ENCODE peak calls at places on chromosome 19, in ten cellular contexts. S, V, M, G, L, W, E, O, J and N are unnamed samples. For H3K4me1, the result is how much of the 10 kb centered on the place peaks cover.

GRCh38 chr19:13122275-13122878 is 4.3 kb downstream of the NACC1 start:
- DNase-seq in V (no peak), S (no peak), G (no peak), L (no peak), W (no peak), M (no peak), E (no peak), J (no peak), O (no peak), N (no peak)

GRCh38 chr19:51529301-51529700 is 2.2 kb downstream of the SIGLEC6 start:
- DNase-seq in J (no peak), L (no peak), S (no peak), V (no peak), E (no peak), M (no peak), W (no peak), O (no peak), G (no peak), N (no peak)

GRCh38 chr19:11375143-11375948 is 880 bp downstream of the SWSAP1 start:
- DNase-seq in E (peak), O (peak), L (no peak), S (peak), W (peak), G (peak), M (peak), V (peak), J (peak), N (peak)

GRCh38 chr19:55210120-55210493 is 806 bp upstream of the PTPRH start:
- DNase-seq in J (peak), L (peak), M (no peak), V (no peak), G (no peak), W (no peak), E (no peak), O (no peak), S (no peak), N (no peak)

GRCh38 chr19:17807731-17808316 is 12.9 kb downstream of the B3GNT3 start:
- DNase-seq in L (no peak), V (no peak), J (no peak), O (no peak), S (no peak), E (no peak), M (no peak), G (no peak), W (no peak), N (no peak)

GRCh38 chr19:3725121-3725520 is 16.9 kb downstream of the TJP3 start:
- DNase-seq in W (no peak), G (no peak), E (no peak), S (no peak), M (no peak), V (no peak), L (no peak), O (no peak), J (no peak), N (no peak)

GRCh38 chr19:5718032-5718578 is 1.8 kb downstream of the LONP1 start:
- DNase-seq in O (no peak), G (no peak), J (no peak), M (no peak), W (no peak), V (no peak), L (peak), E (no peak), S (no peak), N (no peak)

GRCh38 chr19:33370783-33371182 is 2.7 kb upstream of the CEBPG start:
- DNase-seq in W (no peak), M (no peak), S (no peak), G (no peak), O (no peak), V (no peak), J (no peak), L (no peak), E (no peak), N (no peak)

GRCh38 chr19:8505680-8506401 is 3.4 kb upstream of the PRAM1 start:
- DNase-seq in O (peak), L (peak), J (peak), V (peak), E (peak), W (peak), S (peak), M (peak), G (peak), N (peak)

GRCh38 chr19:19668230-19669012 is at the start of gene ZNF101:
- DNase-seq in V (peak), M (peak), G (peak), S (peak), L (peak), J (peak), E (peak), W (peak), O (peak), N (peak)

GRCh38 chr19:3555653-3556422 is 1.5 kb downstream of the MFSD12 start:
- DNase-seq in G (no peak), J (no peak), O (no peak), E (no peak), S (no peak), L (no peak), W (peak), V (no peak), M (no peak), N (peak)

GRCh38 chr19:13103585-13103923 is 896 bp upstream of the LYL1 start:
- DNase-seq in O (no peak), G (no peak), L (no peak), J (no peak), M (no peak), V (no peak), W (no peak), S (no peak), E (no peak), N (no peak)

GRCh38 chr19:34996978-34997640 is 3.0 kb upstream of the GRAMD1A start:
- DNase-seq in V (no peak), S (peak), M (no peak), L (no peak), G (no peak), J (no peak), E (no peak), O (no peak), W (peak), N (no peak)

GRCh38 chr19:45099465-45100201 is 6.7 kb downstream of the PPP1R37 start:
- DNase-seq in J (no peak), L (no peak), M (no peak), S (peak), O (peak), W (no peak), V (no peak), E (no peak), G (peak), N (no peak)

GRCh38 chr19:37551123-37551993 is 43.2 kb downstream of the ZNF571 start:
- DNase-seq in E (no peak), G (peak), M (peak), V (no peak), L (peak), J (no peak), O (peak), W (peak), S (no peak), N (peak)

GRCh38 chr19:32809754-32810153 is 59.8 kb downstream of the SLC7A9 start:
- DNase-seq in W (no peak), O (no peak), J (no peak), E (no peak), L (no peak), S (no peak), V (no peak), M (no peak), G (no peak), N (no peak)

GRCh38 chr19:11227201-11227886 is 12.1 kb upstream of the ANGPTL8 start:
- DNase-seq in E (no peak), J (peak), W (no peak), V (no peak), O (no peak), S (no peak), L (no peak), M (no peak), G (peak), N (no peak)

GRCh38 chr19:17327654-17328516 is 6.8 kb downstream of the ANO8 start:
- DNase-seq in G (peak), O (peak), J (no peak), V (peak), M (no peak), S (no peak), E (no peak), W (no peak), L (no peak), N (peak)

GRCh38 chr19:38735257-38735686 is 9.0 kb downstream of the CAPN12 start:
- DNase-seq in J (peak), L (no peak), M (no peak), O (peak), E (peak), S (peak), G (peak), W (peak), V (peak), N (peak)

GRCh38 chr19:55353803-55354697 is 469 bp downstream of the COX6B2 start:
- DNase-seq in J (peak), S (no peak), E (no peak), G (peak), W (peak), V (peak), M (peak), L (peak), O (peak), N (peak)

GRCh38 chr19:14400913-14401312 is 18.2 kb downstream of the DDX39A start:
- DNase-seq in G (no peak), L (peak), S (no peak), E (no peak), V (no peak), O (no peak), W (no peak), M (no peak), J (no peak), N (no peak)

GRCh38 chr19:4284176-4284958 is 5.3 kb downstream of the SHD start:
- DNase-seq in E (peak), L (no peak), O (peak), G (peak), J (peak), W (no peak), V (peak), M (no peak), S (no peak), N (peak)

GRCh38 chr19:19342086-19343015 is 21.7 kb downstream of the MAU2 start:
- DNase-seq in M (peak), W (peak), O (peak), V (peak), S (peak), E (peak), G (peak), J (peak), L (peak), N (no peak)

GRCh38 chr19:40633207-40633606 is 32.0 kb downstream of the LTBP4 start:
- DNase-seq in E (no peak), S (no peak), M (no peak), O (no peak), G (no peak), J (peak), L (peak), V (no peak), W (no peak), N (no peak)

GRCh38 chr19:47745010-47745901 is at the start of gene NOP53:
- DNase-seq in S (peak), V (peak), L (peak), W (peak), J (peak), M (peak), G (peak), E (peak), O (peak), N (peak)

GRCh38 chr19:5908773-5909442 is 4.2 kb downstream of the VMAC start:
- DNase-seq in E (no peak), M (no peak), W (no peak), J (no peak), L (no peak), G (no peak), V (no peak), O (no peak), S (no peak), N (no peak)

GRCh38 chr19:23440207-23440606 is 44.9 kb upstream of the ZNF91 start:
- DNase-seq in S (no peak), O (no peak), M (no peak), E (no peak), V (no peak), W (no peak), L (no peak), G (peak), J (no peak), N (no peak)

GRCh38 chr19:23437901-23438300 is 42.6 kb upstream of the ZNF91 start:
- DNase-seq in O (no peak), V (no peak), G (no peak), W (no peak), S (no peak), L (no peak), J (no peak), M (no peak), E (no peak), N (no peak)

GRCh38 chr19:23439623-23440022 is 44.4 kb upstream of the ZNF91 start:
- DNase-seq in L (no peak), M (no peak), V (no peak), S (no peak), O (no peak), G (peak), J (no peak), W (no peak), E (no peak), N (no peak)

GRCh38 chr19:23436944-23437343 is 41.7 kb upstream of the ZNF91 start:
- DNase-seq in G (peak), L (no peak), E (no peak), W (no peak), S (no peak), O (no peak), J (peak), M (no peak), V (no peak), N (no peak)

DNA sequence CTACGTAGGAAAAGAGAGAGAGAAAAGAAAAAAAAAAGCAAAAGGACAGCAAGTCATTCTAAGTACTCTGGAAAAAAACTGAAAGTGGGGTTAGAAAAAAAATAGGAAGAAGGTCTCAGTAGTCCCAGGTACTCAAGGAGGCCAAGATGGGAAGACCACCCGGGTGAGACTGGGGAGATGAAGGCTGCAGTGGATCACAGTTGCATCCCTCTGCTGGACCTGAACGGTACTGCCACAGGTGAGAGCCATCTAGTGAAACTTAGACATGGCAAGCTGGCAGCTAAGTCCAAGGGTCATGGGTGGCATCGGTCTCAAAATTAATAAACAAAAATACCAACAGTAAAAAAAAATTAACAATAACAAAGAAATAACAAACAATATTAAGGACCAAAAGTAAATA is 41.0 kb upstream of the ZNF91 start:
- DNase-seq in L (no peak), W (no peak), M (no peak), O (no peak), G (peak), S (no peak), J (peak), E (no peak), V (no peak), N (no peak)
- H3K4me1 ChIP-seq in L (under half), W (under half), M (under half), O (under half), G (under half), S (under half), J (under half), E (under half), V (under half), N (under half)

DNA sequence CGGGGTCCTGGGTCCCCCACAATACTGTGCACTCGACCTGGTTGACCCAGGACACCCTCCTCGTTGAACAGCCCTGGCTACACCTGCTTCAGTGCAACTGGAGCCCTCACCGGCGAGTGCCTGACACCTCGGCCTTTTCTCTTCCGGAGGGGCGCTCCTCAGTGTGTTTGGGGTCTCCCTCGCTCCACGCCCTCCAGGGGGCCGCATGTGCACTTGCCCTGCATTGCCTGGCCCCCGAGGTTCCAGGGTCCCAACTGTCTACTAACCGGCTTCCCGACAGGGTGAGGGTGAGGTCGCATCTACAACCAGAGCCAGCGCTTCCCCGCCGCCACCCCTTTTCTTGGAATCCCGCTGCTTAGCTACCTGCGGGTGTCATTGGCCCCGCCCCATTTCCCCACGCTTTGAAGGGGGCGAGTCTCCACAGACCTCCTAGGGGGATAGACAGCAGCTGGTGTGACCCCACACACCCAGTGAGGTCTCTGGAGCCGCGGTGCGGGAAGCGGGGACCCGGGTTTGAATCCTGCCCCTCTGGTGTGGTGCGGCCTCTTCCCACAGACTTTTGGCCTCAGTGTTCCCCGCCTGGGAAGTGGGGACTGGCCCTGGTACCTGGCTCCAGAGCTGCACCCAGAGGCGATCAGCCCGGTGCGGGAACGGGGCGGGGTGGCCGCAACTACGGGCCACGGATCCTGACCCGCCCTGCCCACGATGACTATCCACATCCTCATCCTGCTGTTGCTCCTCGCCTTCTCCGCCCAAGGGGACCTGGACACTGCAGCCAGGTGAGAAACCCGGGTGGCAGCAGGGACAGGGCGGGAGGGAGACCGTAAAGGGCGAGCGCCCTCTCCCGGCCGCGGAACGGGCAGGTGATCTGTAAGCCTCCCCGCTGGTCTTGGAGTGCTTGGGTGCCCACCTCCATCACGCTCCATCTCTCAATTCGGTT is at the start of gene ADM5:
- DNase-seq in S (peak), V (peak), O (peak), E (no peak), J (peak), W (peak), G (peak), L (no peak), M (peak), N (no peak)
- TF ChIP-seq CTCF in S (peak), V (peak), O (peak), E (peak), J (peak), W (peak), G (peak), L (peak), M (peak), N (no peak)

DNA sequence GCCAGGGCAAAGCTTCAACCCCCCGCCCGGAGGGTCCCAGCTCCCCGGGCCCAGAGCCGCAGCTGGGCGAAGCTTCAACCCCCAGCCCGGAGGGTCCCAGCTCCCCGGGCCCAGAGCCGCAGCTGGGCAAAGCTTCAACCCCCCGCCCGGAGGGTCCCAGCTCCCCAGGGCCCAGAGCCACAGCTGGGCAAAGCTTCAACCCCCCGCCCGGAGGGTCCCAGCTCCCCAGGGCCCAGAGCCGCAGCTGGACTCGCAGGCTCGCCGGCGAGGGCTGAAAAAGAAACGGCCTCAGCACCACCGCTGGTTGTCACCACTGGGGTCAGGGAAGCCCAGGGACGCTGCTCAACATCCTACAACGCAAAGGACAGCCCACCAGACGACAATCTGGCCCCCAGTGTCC is 5.2 kb downstream of the REXO1 start:
- DNase-seq in G (no peak), V (no peak), S (no peak), M (no peak), O (no peak), E (no peak), J (no peak), L (no peak), W (peak), N (no peak)
- H3K4me1 ChIP-seq in G (under half), V (under half), S (half or more), M (half or more), O (half or more), E (under half), J (under half), L (under half), W (under half), N (half or more)

DNA sequence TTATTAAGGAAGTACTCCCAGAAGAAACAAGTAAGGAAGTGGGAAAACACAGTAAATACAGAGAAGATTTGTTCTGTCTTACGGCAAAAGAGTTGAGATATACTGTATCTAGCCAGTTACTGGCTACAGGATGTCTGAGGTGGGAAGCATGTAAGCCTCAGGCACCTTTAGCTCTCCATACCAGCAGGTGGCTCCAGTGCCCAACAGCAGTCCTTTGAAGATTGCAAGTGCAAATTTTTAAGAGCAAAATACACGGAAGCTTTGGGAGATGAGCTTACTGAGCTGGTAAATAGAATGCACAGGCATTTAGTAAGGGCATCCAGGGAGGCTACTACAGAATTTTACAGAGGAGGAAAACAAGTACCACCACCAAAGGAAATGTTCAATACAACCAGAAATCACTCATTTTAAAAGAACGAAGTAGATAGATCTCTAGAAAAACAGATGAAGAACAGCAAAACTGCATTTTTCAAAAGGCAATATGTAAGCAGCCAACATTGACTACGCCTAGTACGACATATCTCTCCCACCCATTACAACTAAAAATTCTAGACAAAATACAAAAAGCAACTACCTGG is 57.9 kb upstream of the VSTM2B start:
- DNase-seq in M (no peak), V (peak), J (peak), E (no peak), W (no peak), O (no peak), G (peak), S (no peak), L (no peak), N (no peak)
- TF ChIP-seq CTCF in M (no peak), V (peak), J (peak), E (peak), W (no peak), O (no peak), G (peak), S (no peak), L (no peak), N (no peak)

DNA sequence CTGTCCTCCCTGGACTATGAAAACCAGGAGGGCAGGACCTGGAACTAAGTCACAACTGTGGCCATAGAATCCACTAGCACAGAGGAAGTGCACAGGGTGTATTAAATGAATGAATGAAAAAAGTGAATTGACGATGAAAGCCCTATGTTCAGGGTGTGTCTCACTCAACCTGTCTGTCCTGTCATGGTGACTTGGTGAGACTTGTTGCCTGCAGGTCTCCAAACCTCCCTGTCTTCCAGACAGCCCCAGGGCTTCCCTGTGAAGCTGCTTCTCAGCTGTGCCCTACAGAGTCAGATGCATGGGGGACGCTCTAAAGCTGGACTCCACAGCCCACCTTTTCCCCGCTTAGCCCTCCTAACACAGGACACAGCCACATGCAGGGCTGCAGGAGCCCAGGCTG is 4.8 kb upstream of the IGFL1 start:
- DNase-seq in S (no peak), E (no peak), G (peak), M (no peak), J (peak), O (no peak), W (no peak), L (no peak), V (no peak), N (no peak)
- H3K4me1 ChIP-seq in S (under half), E (under half), G (under half), M (under half), J (under half), O (under half), W (under half), L (under half), V (under half), N (under half)